ENCODE peak calls at places on chromosomes 2 and 18, in four cellular contexts. O is body of pancreas, U is psoas muscle, M is hepatocyte. W is an unnamed sample.

GRCh38 chr2:38666578-38666926 is 638 bp downstream of the GALM start:
- DNase-seq in O (no peak), M (peak; percentile 74), U (no peak), W (no peak)

GRCh38 chr18:35634376-35634775 is 52.8 kb downstream of the GALNT1 start:
- DNase-seq in M (peak; percentile 23), O (no peak), U (no peak), W (no peak)

GRCh38 chr2:51918113-51918512 is 886.2 kb upstream of the NRXN1 start:
- DNase-seq in O (no peak), U (no peak), M (no peak), W (no peak)

GRCh38 chr2:200964498-200964897 is 1.0 kb upstream of the ORC2 start:
- DNase-seq in U (no peak), O (no peak), M (no peak), W (no peak)

GRCh38 chr2:109594246-109594900 is 19.4 kb downstream of the SEPTIN10 start:
- DNase-seq in O (no peak), U (no peak), M (no peak), W (no peak)

GRCh38 chr18:75209952-75210261 is 690 bp upstream of the TSHZ1 start:
- DNase-seq in U (no peak), O (no peak), M (peak; percentile 26), W (no peak)

GRCh38 chr2:121567957-121568409 is 37.3 kb downstream of the RNU4ATAC start:
- DNase-seq in M (peak; percentile 15), O (no peak), U (no peak), W (no peak)

GRCh38 chr2:647003-647560 is 30.1 kb downstream of the TMEM18 start:
- DNase-seq in M (no peak), O (no peak), U (no peak), W (no peak)

GRCh38 chr2:133561045-133561852 is 7.0 kb downstream of the NCKAP5 start:
- DNase-seq in U (no peak), O (peak; percentile 18), M (peak; percentile 76), W (no peak)

GRCh38 chr2:171431677-171432167 is 2.1 kb downstream of the METTL8 start:
- DNase-seq in O (no peak), U (no peak), M (no peak), W (no peak)
- H3K9me3 ChIP-seq in O (no peaks in the 10 kb centered on the region), U (no peaks in the 10 kb centered on the region), M (no peaks in the 10 kb centered on the region), W (no peaks in the 10 kb centered on the region)

GRCh38 chr2:128329607-128330006 is 10.9 kb upstream of the HS6ST1 start:
- DNase-seq in M (no peak), O (no peak), U (no peak), W (no peak)
- H3K9me3 ChIP-seq in M (peaks cover 6% of the 10 kb centered on the region), O (no peaks in the 10 kb centered on the region), U (peaks cover 20% of the 10 kb centered on the region), W (no peaks in the 10 kb centered on the region)

GRCh38 chr2:22812065-22812680 is 572.8 kb upstream of the KLHL29 start:
- DNase-seq in M (no peak), O (no peak), U (no peak), W (no peak)
- H3K9me3 ChIP-seq in M (no peaks in the 10 kb centered on the region), O (no peaks in the 10 kb centered on the region), U (no peaks in the 10 kb centered on the region), W (no peaks in the 10 kb centered on the region)

GRCh38 chr18:44392933-44393332 is 287.8 kb upstream of the SETBP1 start:
- DNase-seq in M (no peak), U (no peak), O (peak; percentile 24), W (no peak)
- H3K9me3 ChIP-seq in M (no peaks in the 10 kb centered on the region), U (no peaks in the 10 kb centered on the region), O (no peaks in the 10 kb centered on the region), W (no peaks in the 10 kb centered on the region)

DNA sequence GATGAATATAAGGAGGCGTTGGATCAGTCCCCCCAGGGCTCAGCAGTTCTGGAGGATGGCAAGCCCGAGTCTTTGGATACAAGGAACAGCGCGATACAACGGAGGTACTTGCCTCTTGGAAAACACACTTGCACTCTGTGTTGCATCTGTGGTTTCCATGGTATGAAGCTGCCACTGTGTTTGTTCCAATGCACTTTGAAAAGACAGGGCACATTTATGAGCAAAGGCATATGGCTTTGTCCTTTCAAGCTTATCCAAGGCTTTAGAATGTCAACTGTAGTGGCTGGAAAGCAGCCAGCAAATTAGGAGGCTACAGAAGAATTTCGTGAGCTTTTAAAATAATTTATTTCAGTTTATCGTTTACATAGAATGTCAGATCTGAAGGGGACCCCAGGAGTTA is 119.7 kb downstream of the LYPD1 start:
- DNase-seq in M (no peak), U (no peak), O (no peak), W (no peak)
- H3K9me3 ChIP-seq in M (no peaks in the 10 kb centered on the region), U (no peaks in the 10 kb centered on the region), O (no peaks in the 10 kb centered on the region), W (no peaks in the 10 kb centered on the region)

DNA sequence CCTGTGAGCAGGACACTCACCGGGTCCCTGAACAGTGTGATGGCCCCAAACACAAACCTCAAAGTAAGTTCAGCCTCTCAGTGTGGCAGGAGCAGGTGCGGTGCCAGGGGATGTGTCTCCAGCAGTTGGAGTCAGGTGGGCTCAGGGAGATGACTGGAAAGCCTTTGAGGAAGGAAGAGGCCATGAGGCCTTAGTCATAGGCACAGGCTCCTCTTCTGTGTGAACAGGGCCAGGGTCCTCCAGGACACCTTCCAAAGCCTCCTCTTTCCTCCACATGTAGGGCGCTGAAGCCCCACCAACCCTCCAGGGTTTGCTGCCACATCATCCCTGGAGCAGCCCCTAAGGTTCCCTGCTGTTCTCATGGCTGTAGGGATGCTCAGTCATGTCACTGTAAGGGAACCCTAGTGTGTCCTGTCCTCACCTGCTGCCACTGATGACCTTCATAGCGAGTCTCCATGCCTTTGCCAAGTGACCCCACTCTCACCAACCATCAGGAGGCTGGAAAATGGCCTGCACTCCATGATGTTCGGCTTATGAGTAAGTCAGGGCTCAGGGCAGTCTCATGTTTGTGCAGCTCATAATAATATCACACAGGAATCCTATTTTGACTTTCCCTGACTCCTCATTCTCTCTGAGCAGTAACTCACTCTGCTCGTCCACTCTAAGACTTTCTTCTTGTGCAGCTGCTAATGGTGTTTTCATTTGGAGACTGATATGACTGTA is 1152.9 kb downstream of the RPIA start:
- DNase-seq in M (no peak), O (no peak), U (no peak), W (peak; percentile 12)
- H3K9me3 ChIP-seq in M (peaks cover 27% of the 10 kb centered on the region), O (peaks cover 3% of the 10 kb centered on the region), U (no peaks in the 10 kb centered on the region), W (peaks cover 4% of the 10 kb centered on the region)

GRCh38 chr18:13716916-13717315 is 9.4 kb downstream of the FAM210A start:
- DNase-seq in U (no peak), O (no peak), M (no peak), W (no peak)
- H3K9me3 ChIP-seq in U (no peaks in the 10 kb centered on the region), O (no peaks in the 10 kb centered on the region), M (no peaks in the 10 kb centered on the region), W (no peaks in the 10 kb centered on the region)

GRCh38 chr18:49588171-49588570 is 26.3 kb downstream of the LIPG start:
- DNase-seq in O (no peak), M (no peak), U (no peak), W (no peak)
- H3K9me3 ChIP-seq in O (no peaks in the 10 kb centered on the region), M (no peaks in the 10 kb centered on the region), U (no peaks in the 10 kb centered on the region), W (no peaks in the 10 kb centered on the region)

DNA sequence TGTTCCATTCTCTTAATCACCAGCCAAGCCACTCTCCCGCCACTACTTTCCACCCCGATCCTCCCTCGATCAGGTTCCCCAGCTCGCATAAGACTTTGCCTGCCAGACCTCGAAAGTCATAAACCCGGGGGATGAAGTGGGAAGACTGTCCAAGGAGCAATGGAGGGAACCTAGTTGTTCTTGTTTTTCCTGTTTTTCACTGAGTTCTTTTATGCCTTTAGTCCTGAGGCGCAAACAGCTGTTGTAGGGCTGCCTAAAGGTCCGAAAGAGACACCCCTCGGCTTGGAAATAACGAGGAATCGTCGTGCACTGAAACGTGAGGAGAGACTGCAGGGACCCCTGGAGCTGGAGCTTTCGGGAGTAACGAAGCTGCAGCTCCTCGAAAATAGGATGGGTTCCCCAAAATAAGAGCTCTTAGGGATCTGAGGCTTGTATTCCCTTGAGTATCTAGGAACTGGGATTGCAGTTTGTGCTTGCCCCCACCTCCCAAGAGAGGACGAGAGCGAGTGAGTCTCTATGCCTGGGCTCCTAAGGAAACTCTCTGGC is 1.7 kb upstream of the HOXD12 start:
- DNase-seq in M (no peak), O (no peak), U (no peak), W (no peak)
- H3K9me3 ChIP-seq in M (no peaks in the 10 kb centered on the region), O (no peaks in the 10 kb centered on the region), U (no peaks in the 10 kb centered on the region), W (no peaks in the 10 kb centered on the region)

GRCh38 chr2:205011031-205011430 is 465.8 kb downstream of the PARD3B start:
- DNase-seq in U (no peak), M (no peak), O (no peak), W (no peak)
- H3K9me3 ChIP-seq in U (peaks cover 9% of the 10 kb centered on the region), M (no peaks in the 10 kb centered on the region), O (no peaks in the 10 kb centered on the region), W (no peaks in the 10 kb centered on the region)